ENCODE peak calls at places on chromosomes 16 and 17, in four cellular contexts. N, W, B and Y are unnamed samples.

GRCh38 chr16:47884131-47884725 is 271.6 kb downstream of the ABCC12 start:
- DNase-seq in N (no peak), W (no peak), B (no peak), Y (no peak)

GRCh38 chr16:11793840-11794239 is 3.2 kb downstream of the ZC3H7A start:
- DNase-seq in B (no peak), N (no peak), W (no peak), Y (peak)

GRCh38 chr17:41665566-41666335 is 22.9 kb upstream of the EIF1 start:
- DNase-seq in W (peak), N (peak), B (peak), Y (peak)

GRCh38 chr17:74569001-74569391 is 1.7 kb upstream of the CD300H start:
- DNase-seq in W (no peak), B (no peak), N (no peak), Y (no peak)

GRCh38 chr16:72897707-72898106 is 150.2 kb downstream of the ZFHX3 start:
- DNase-seq in W (no peak), N (no peak), B (no peak), Y (no peak)

GRCh38 chr16:48232459-48233040 is 11.6 kb upstream of the LONP2 start:
- DNase-seq in W (no peak), N (no peak), B (no peak), Y (no peak)

GRCh38 chr17:57086069-57086930 is 1.3 kb downstream of the AKAP1 start:
- DNase-seq in B (no peak), N (peak), W (peak), Y (peak)

GRCh38 chr16:31536804-31537361 is 9.2 kb downstream of the AHSP start:
- DNase-seq in N (no peak), B (no peak), W (no peak), Y (no peak)

GRCh38 chr17:29483503-29483902 is 83.3 kb downstream of the ABHD15 start:
- DNase-seq in N (no peak), W (no peak), B (no peak), Y (no peak)

GRCh38 chr17:71649986-71650385 is 470.8 kb upstream of the SOX9 start:
- DNase-seq in N (no peak), W (no peak), B (no peak), Y (no peak)

GRCh38 chr16:67525176-67525860 is 3.3 kb upstream of the RIPOR1 start:
- DNase-seq in W (no peak), N (no peak), B (no peak), Y (no peak)

GRCh38 chr17:81870978-81871386 is at the start of gene ARHGDIA:
- DNase-seq in B (no peak), N (no peak), W (no peak), Y (no peak)

GRCh38 chr17:74431568-74432483 is at the start of gene GPRC5C:
- DNase-seq in N (peak), B (no peak), W (peak), Y (peak)

GRCh38 chr17:10226930-10227695 is 28.7 kb upstream of the GAS7 start:
- DNase-seq in W (peak), B (no peak), N (peak), Y (peak)

GRCh38 chr16:23466162-23466885 is 13.3 kb upstream of the COG7 start:
- DNase-seq in N (no peak), W (no peak), B (no peak), Y (no peak)

GRCh38 chr16:49986351-49987124 is 38.5 kb upstream of the CNEP1R1 start:
- DNase-seq in N (peak), B (no peak), W (peak), Y (no peak)

GRCh38 chr16:30805056-30805369 is 18.0 kb upstream of the ZNF629 start:
- DNase-seq in W (no peak), B (no peak), N (no peak), Y (peak)

GRCh38 chr17:29581583-29582253 is 7.7 kb downstream of the GIT1 start:
- DNase-seq in W (peak), B (no peak), N (no peak), Y (no peak)

GRCh38 chr16:12195296-12195695 is 218.8 kb downstream of the SNX29 start:
- DNase-seq in W (no peak), B (no peak), N (no peak), Y (no peak)

GRCh38 chr16:88691924-88692560 is 5.7 kb upstream of the SNAI3 start:
- DNase-seq in N (no peak), B (no peak), W (no peak), Y (no peak)

GRCh38 chr17:73776978-73777567 is 132.8 kb upstream of the SDK2 start:
- DNase-seq in N (no peak), B (no peak), W (no peak), Y (no peak)

GRCh38 chr17:58525239-58525638 is 10.8 kb upstream of the MTMR4 start:
- DNase-seq in W (no peak), B (no peak), N (no peak), Y (no peak)

GRCh38 chr16:86872833-86873232 is 294.5 kb downstream of the FOXL1 start:
- DNase-seq in B (no peak), N (no peak), W (no peak), Y (no peak)

GRCh38 chr17:73973881-73974409 is 229.5 kb upstream of the RPL38 start:
- DNase-seq in N (no peak), W (peak), B (no peak), Y (no peak)

GRCh38 chr17:54117452-54117851 is 294.7 kb downstream of the KIF2B start:
- DNase-seq in N (no peak), B (no peak), W (no peak), Y (no peak)

GRCh38 chr16:28895609-28896008 is 17.3 kb downstream of the ATP2A1 start:
- DNase-seq in N (no peak), W (no peak), B (no peak), Y (no peak)

GRCh38 chr17:19319771-19320505 is 42.6 kb downstream of the B9D1 start:
- DNase-seq in W (no peak), N (no peak), B (no peak), Y (no peak)

GRCh38 chr16:48373258-48374050 is 11.8 kb downstream of the SIAH1 start:
- DNase-seq in B (no peak), N (no peak), W (no peak), Y (no peak)

GRCh38 chr17:3796110-3796821 is 4.7 kb downstream of the ITGAE start:
- DNase-seq in N (no peak), W (no peak), B (peak), Y (no peak)
- TF ChIP-seq NFIC in N (no peak), W (no peak), B (peak), Y (no peak)

GRCh38 chr17:55242481-55242880 is 22.3 kb upstream of the HLF start:
- DNase-seq in B (no peak), N (no peak), W (no peak), Y (no peak)
- TF ChIP-seq NFIC in B (no peak), N (no peak), W (no peak), Y (no peak)

DNA sequence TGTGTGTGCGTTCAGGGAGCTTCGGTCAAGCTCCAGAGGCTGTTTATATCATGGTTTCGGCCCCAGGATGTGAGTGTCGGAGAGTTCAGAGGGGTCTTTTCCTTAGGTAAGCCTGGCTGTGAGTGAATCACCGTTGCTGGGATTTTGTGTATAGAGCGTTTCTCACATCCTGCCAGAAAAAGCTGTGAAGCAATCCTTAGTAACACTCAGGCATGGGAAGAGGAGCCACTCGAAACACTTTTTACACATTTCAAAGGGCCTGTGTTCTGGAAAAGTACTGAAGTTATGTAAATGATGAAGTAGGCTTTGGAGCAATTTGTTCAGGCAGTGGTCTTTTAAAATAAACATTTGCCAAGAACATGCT is 667 bp downstream of the PGS1 start:
- DNase-seq in W (no peak), N (peak), B (no peak), Y (no peak)
- TF ChIP-seq NFIC in W (no peak), N (no peak), B (no peak), Y (no peak)

GRCh38 chr16:84144301-84144858 is 597 bp downstream of the HSDL1 start:
- DNase-seq in N (no peak), B (no peak), W (peak), Y (peak)
- TF ChIP-seq NFIC in N (no peak), B (no peak), W (no peak), Y (no peak)

GRCh38 chr16:56941856-56942331 is 10.0 kb downstream of the HERPUD1 start:
- DNase-seq in B (no peak), W (no peak), N (no peak), Y (no peak)
- TF ChIP-seq NFIC in B (no peak), W (no peak), N (no peak), Y (no peak)

DNA sequence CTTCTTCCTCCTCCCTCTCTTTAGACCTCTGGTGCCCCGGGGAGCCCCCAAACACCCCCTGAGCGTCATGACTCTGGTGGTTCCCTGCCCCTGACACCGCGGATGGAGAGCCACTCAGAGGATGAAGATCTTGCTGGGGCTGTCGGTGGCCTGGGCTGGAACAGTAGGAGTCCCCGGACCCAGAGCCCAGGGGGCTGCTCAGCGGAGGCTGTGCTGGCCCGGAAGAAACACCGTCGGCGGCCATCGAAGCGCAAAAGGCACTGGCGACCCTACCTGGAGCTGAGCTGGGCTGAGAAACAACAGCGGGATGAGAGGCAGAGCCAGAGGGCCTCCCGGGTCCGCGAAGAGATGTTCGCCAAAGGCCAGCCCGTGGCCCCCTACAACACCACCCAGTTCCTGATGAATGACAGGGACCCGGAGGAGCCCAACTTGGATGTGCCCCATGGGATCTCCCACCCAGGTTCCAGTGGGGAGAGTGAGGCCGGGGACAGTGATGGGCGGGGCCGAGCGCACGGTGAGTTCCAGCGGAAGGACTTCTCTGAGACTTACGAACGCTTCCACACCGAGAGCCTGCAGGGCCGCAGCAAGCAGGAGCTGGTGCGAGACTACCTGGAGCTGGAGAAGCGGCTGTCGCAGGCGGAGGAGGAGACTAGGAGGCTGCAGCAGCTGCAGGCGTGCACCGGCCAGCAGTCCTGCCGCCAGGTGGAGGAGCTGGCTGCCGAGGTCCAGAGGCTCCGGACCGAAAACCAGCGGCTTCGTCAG is 7.5 kb downstream of the HEXIM2 start:
- DNase-seq in W (no peak), N (no peak), B (no peak), Y (no peak)
- TF ChIP-seq NFIC in W (no peak), N (no peak), B (no peak), Y (no peak)

DNA sequence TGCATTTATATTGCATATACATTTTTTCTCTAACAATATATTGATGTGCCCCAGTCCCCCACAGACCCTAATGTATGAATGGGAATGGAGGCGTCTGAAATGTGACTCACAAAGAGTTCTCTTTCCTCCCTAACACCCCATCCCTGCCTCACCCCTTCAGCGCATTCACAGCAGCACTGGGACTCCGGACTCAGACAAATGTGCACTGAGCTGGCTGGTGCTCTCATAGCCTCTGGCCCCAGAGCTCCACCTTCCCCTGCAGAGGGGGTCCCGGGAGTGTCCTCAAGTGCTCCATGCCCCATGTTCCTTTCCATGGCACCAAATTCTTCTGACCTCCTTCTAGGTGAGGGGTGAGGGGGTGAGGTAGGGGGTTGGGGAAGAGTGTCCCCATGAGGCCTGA is 20.6 kb downstream of the NPTX1 start:
- DNase-seq in B (no peak), W (no peak), N (peak), Y (no peak)
- TF ChIP-seq NFIC in B (no peak), W (no peak), N (no peak), Y (no peak)

DNA sequence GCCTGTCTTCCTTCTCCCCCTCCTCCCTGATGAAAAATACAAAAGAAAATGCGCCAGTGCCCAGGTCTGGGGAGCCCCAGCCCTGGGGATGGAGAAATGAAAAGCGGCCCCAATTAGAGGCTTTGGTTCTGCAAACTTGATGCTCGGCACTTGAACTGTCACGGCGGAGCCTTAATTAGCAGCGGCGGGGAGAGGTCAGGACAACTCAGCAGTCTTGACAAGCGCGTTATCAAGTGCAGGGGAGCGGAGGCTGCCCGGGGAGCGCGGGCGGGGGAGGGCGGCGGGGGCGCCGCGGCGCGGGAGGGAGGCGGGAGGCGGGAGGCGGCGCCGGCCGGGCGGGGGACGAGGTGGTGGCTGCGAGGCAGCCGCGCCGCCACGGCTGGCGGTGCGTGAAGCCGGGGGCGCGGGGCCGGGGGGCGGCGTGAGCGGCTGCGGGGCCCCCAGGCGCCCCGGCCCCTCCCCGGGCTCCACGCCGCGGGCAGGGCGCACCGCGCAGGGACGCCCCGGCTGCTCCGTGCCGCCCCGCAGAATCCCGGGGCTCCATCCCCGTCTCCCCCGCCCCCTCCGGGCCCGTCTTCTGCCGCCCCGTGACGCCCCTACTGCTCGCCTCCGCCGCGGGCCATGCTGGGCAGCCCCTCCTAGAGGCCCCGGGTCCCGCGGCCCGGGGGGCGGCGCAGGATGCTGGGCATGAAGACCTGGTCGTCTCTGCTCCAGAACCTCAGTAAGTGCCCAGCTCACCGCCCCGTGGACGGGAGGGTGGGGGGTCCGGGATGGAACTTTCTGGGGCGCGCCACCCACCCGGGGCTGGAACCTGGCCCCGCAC is 150.5 kb upstream of the GSE1 start:
- DNase-seq in N (no peak), W (peak), B (no peak), Y (peak)
- TF ChIP-seq NFIC in N (no peak), W (no peak), B (no peak), Y (no peak)